ENCODE peak calls at places on chromosomes 1 and 21, in seven cellular contexts. One of them, this sample, is unnamed.

GRCh38 chr1:2209400-2210083 is 15.0 kb upstream of the FAAP20 start:
- DNase-seq in EH: no peak
- DNase-seq in NCI-H460: no peak
- DNase-seq in GM06990: no peak
- DNase-seq in A549: no peak
- DNase-seq in T-helper 2 cell: no peak
- DNase-seq in fibroblast of pulmonary artery: no peak
- DNase-seq in this sample: no peak

GRCh38 chr1:203128691-203129500 is 1.4 kb downstream of the ADORA1 start:
- DNase-seq in GM06990: no peak
- DNase-seq in NCI-H460: no peak
- DNase-seq in T-helper 2 cell: no peak
- DNase-seq in EH: no peak
- DNase-seq in fibroblast of pulmonary artery: no peak
- DNase-seq in A549: no peak
- DNase-seq in this sample: no peak

GRCh38 chr1:203327684-203328457 is 22.6 kb downstream of the BTG2 start:
- DNase-seq in NCI-H460: peak; percentile 61
- DNase-seq in T-helper 2 cell: peak; percentile 92
- DNase-seq in A549: peak; percentile 82
- DNase-seq in EH: peak; percentile 66
- DNase-seq in fibroblast of pulmonary artery: peak; percentile 53
- DNase-seq in GM06990: no peak
- DNase-seq in this sample: peak; percentile 69

GRCh38 chr1:86224651-86225050 is 68.1 kb upstream of the COL24A1 start:
- DNase-seq in NCI-H460: no peak
- DNase-seq in A549: no peak
- DNase-seq in fibroblast of pulmonary artery: no peak
- DNase-seq in EH: no peak
- DNase-seq in T-helper 2 cell: no peak
- DNase-seq in GM06990: no peak
- DNase-seq in this sample: no peak

GRCh38 chr21:38039369-38039768 is 123.1 kb upstream of the KCNJ6 start:
- DNase-seq in GM06990: no peak
- DNase-seq in fibroblast of pulmonary artery: no peak
- DNase-seq in T-helper 2 cell: no peak
- DNase-seq in EH: no peak
- DNase-seq in A549: no peak
- DNase-seq in NCI-H460: no peak
- DNase-seq in this sample: no peak

GRCh38 chr1:2137257-2138121 is 57.1 kb downstream of the FAAP20 start:
- DNase-seq in NCI-H460: no peak
- DNase-seq in A549: no peak
- DNase-seq in EH: no peak
- DNase-seq in GM06990: no peak
- DNase-seq in fibroblast of pulmonary artery: no peak
- DNase-seq in T-helper 2 cell: no peak
- DNase-seq in this sample: no peak

GRCh38 chr1:41950820-41951219 is 32.1 kb upstream of the HIVEP3 start:
- DNase-seq in GM06990: peak; percentile 39
- DNase-seq in NCI-H460: no peak
- DNase-seq in EH: no peak
- DNase-seq in A549: no peak
- DNase-seq in T-helper 2 cell: no peak
- DNase-seq in fibroblast of pulmonary artery: no peak
- DNase-seq in this sample: no peak

GRCh38 chr1:81119319-81119718 is 681.4 kb upstream of the ADGRL2 start:
- DNase-seq in EH: no peak
- DNase-seq in T-helper 2 cell: no peak
- DNase-seq in A549: no peak
- DNase-seq in NCI-H460: no peak
- DNase-seq in GM06990: no peak
- DNase-seq in fibroblast of pulmonary artery: no peak
- DNase-seq in this sample: no peak

GRCh38 chr1:53166366-53166765 is 23.9 kb upstream of the SLC1A7 start:
- DNase-seq in EH: no peak
- DNase-seq in NCI-H460: no peak
- DNase-seq in fibroblast of pulmonary artery: no peak
- DNase-seq in T-helper 2 cell: no peak
- DNase-seq in A549: no peak
- DNase-seq in GM06990: no peak
- DNase-seq in this sample: no peak

This sample was measured in cardiac muscle cell.